ENCODE peak calls at places on chromosomes 13 and 19, in ten cellular contexts. H, X, B, L, C, F, Z, J, W and G are unnamed samples.

GRCh38 chr19:17721821-17722220 is 2.5 kb downstream of the MAP1S start:
- DNase-seq in H (no peak), X (no peak), Z (no peak), W (peak), J (no peak), F (no peak), B (peak), C (no peak), L (no peak), G (peak)

GRCh38 chr13:24623141-24623665 is 57.0 kb upstream of the ATP12A start:
- DNase-seq in C (no peak), W (no peak), X (no peak), Z (no peak), B (no peak), J (no peak), F (no peak), L (no peak), H (no peak), G (no peak)

GRCh38 chr13:33006646-33007045 is 9.6 kb upstream of the KL start:
- DNase-seq in B (peak), L (no peak), F (no peak), X (no peak), J (no peak), Z (no peak), C (no peak), W (no peak), H (no peak), G (no peak)

GRCh38 chr19:17757125-17757524 is 5.8 kb downstream of the FCHO1 start:
- DNase-seq in H (no peak), B (peak), L (peak), X (peak), W (peak), C (peak), J (no peak), Z (no peak), F (no peak), G (peak)

GRCh38 chr19:34172661-34173144 is 399 bp downstream of the LSM14A start:
- DNase-seq in F (no peak), L (no peak), W (no peak), C (peak), Z (no peak), X (no peak), J (no peak), B (no peak), H (no peak), G (no peak)

GRCh38 chr19:40800997-40801377 is 2.0 kb downstream of the EGLN2 start:
- DNase-seq in C (peak), Z (no peak), L (no peak), J (no peak), H (no peak), W (no peak), F (no peak), B (no peak), X (no peak), G (no peak)

GRCh38 chr19:17281391-17282304 is at the start of gene ANKLE1:
- DNase-seq in H (peak), F (peak), X (peak), J (no peak), L (no peak), Z (no peak), B (no peak), C (no peak), W (peak), G (no peak)

GRCh38 chr19:40312533-40312932 is 27.4 kb upstream of the AKT2 start:
- DNase-seq in X (no peak), C (no peak), W (no peak), Z (no peak), J (no peak), F (no peak), B (no peak), L (no peak), H (no peak), G (no peak)

GRCh38 chr19:4373601-4374441 is 26.5 kb downstream of the SH3GL1 start:
- DNase-seq in X (no peak), F (no peak), C (no peak), B (peak), L (no peak), J (no peak), W (no peak), H (no peak), Z (no peak), G (no peak)

GRCh38 chr19:8441725-8442544 is 2.8 kb upstream of the HNRNPM start:
- DNase-seq in H (no peak), C (no peak), Z (no peak), X (no peak), W (no peak), F (no peak), J (no peak), B (no peak), L (no peak), G (no peak)

GRCh38 chr13:113078895-113079720 is 26.5 kb upstream of the F7 start:
- DNase-seq in Z (no peak), L (no peak), B (no peak), F (no peak), J (no peak), H (no peak), X (no peak), C (no peak), W (no peak), G (no peak)

GRCh38 chr13:48094404-48094780 is 512 bp downstream of the MED4 start:
- DNase-seq in L (no peak), C (no peak), F (no peak), B (no peak), J (no peak), Z (no peak), W (peak), X (peak), H (no peak), G (peak)

GRCh38 chr13:43057653-43058317 is 34.4 kb downstream of the DNAJC15 start:
- DNase-seq in H (peak), Z (no peak), W (peak), B (peak), C (no peak), J (no peak), X (no peak), F (no peak), L (no peak), G (no peak)

GRCh38 chr19:3825286-3825956 is 39.2 kb upstream of the MATK start:
- DNase-seq in J (no peak), W (no peak), B (no peak), H (no peak), L (no peak), Z (no peak), F (no peak), X (no peak), C (no peak), G (no peak)

GRCh38 chr19:38093587-38093986 is 130.4 kb downstream of the DPF1 start:
- DNase-seq in Z (no peak), W (no peak), J (no peak), H (no peak), B (no peak), F (no peak), C (peak), X (no peak), L (no peak), G (no peak)

GRCh38 chr19:37909661-37910199 is 2.7 kb downstream of the SIPA1L3 start:
- DNase-seq in J (no peak), C (no peak), X (no peak), H (no peak), L (no peak), F (no peak), W (no peak), Z (no peak), B (no peak), G (no peak)

GRCh38 chr19:768424-768823 is 17.5 kb downstream of the MISP start:
- DNase-seq in J (no peak), Z (no peak), L (no peak), X (peak), W (peak), F (no peak), C (no peak), H (no peak), B (peak), G (peak)

GRCh38 chr19:15443838-15444237 is 5.9 kb downstream of the WIZ start:
- DNase-seq in J (no peak), F (no peak), C (no peak), Z (no peak), X (no peak), L (no peak), W (no peak), H (no peak), B (no peak), G (no peak)

GRCh38 chr19:17841810-17842662 is 5.7 kb downstream of the JAK3 start:
- DNase-seq in C (peak), W (peak), L (peak), H (no peak), J (no peak), F (peak), B (peak), Z (peak), X (peak), G (peak)

GRCh38 chr13:106455777-106456176 is 79.7 kb downstream of the EFNB2 start:
- DNase-seq in J (no peak), X (no peak), L (no peak), Z (no peak), F (no peak), C (no peak), H (no peak), W (no peak), B (no peak), G (no peak)

GRCh38 chr13:75927183-75927582 is 291.1 kb downstream of the LMO7 start:
- DNase-seq in Z (no peak), H (no peak), X (no peak), W (no peak), F (no peak), B (no peak), C (no peak), J (no peak), L (no peak), G (no peak)

GRCh38 chr19:29439021-29439420 is 86.8 kb upstream of the VSTM2B start:
- DNase-seq in F (no peak), C (no peak), L (no peak), J (no peak), H (no peak), Z (no peak), X (no peak), B (no peak), W (no peak), G (no peak)

GRCh38 chr13:49064459-49064858 is 88.7 kb downstream of the FNDC3A start:
- DNase-seq in H (no peak), B (no peak), J (no peak), L (no peak), F (no peak), X (no peak), C (no peak), Z (no peak), W (no peak), G (no peak)

GRCh38 chr13:100040196-100040595 is 48.7 kb upstream of the PCCA start:
- DNase-seq in C (no peak), L (no peak), F (peak), B (no peak), J (no peak), H (no peak), X (no peak), W (no peak), Z (no peak), G (peak)

GRCh38 chr19:41978470-41978869 is 15.6 kb downstream of the ATP1A3 start:
- DNase-seq in X (no peak), B (no peak), H (no peak), F (no peak), Z (no peak), L (no peak), J (no peak), W (no peak), C (no peak), G (no peak)

GRCh38 chr19:16470911-16471811 is 609 bp downstream of the EPS15L1 start:
- DNase-seq in C (peak), X (no peak), H (no peak), J (no peak), W (peak), F (no peak), B (peak), Z (no peak), L (no peak), G (peak)

GRCh38 chr13:94608586-94608985 is 6.9 kb downstream of the GPR180 start:
- DNase-seq in F (no peak), C (no peak), J (no peak), H (no peak), W (no peak), B (no peak), X (no peak), Z (no peak), L (no peak), G (no peak)

GRCh38 chr19:38654478-38655079 is 7.1 kb downstream of the ACTN4 start:
- DNase-seq in C (no peak), L (no peak), Z (no peak), B (peak), H (no peak), F (no peak), J (no peak), W (peak), X (no peak), G (no peak)

GRCh38 chr13:109998808-109999528 is 212.6 kb upstream of the IRS2 start:
- DNase-seq in C (no peak), F (no peak), Z (no peak), J (no peak), H (no peak), X (peak), L (no peak), W (peak), B (peak), G (peak)

GRCh38 chr19:10295305-10295846 is 5.6 kb downstream of the ICAM5 start:
- DNase-seq in F (no peak), X (peak), B (peak), Z (peak), H (peak), W (peak), C (no peak), L (no peak), J (peak), G (no peak)

GRCh38 chr19:48283908-48284307 is 14.0 kb downstream of the ZNF114 start:
- DNase-seq in F (no peak), H (no peak), W (peak), L (no peak), X (no peak), J (no peak), Z (no peak), B (peak), C (no peak), G (no peak)

GRCh38 chr19:10292206-10292788 is 2.5 kb downstream of the ICAM5 start:
- DNase-seq in X (peak), C (peak), H (no peak), J (peak), Z (peak), F (peak), W (peak), B (peak), L (peak), G (peak)

GRCh38 chr13:110506859-110507566 is 54.5 kb downstream of the RAB20 start:
- DNase-seq in C (peak), L (peak), X (no peak), B (no peak), F (no peak), J (no peak), H (no peak), Z (no peak), W (no peak), G (peak)

GRCh38 chr13:109700176-109700575 is 86.2 kb downstream of the IRS2 start:
- DNase-seq in F (no peak), J (no peak), W (peak), Z (no peak), H (no peak), L (peak), C (peak), B (peak), X (peak), G (peak)

GRCh38 chr13:78632956-78633355 is 26.0 kb downstream of the OBI1 start:
- DNase-seq in L (no peak), F (no peak), B (no peak), C (no peak), J (no peak), X (no peak), H (no peak), W (no peak), Z (no peak), G (no peak)

GRCh38 chr13:26923824-26924605 is 163.4 kb upstream of the GPR12 start:
- DNase-seq in C (no peak), W (peak), Z (no peak), B (peak), J (no peak), X (no peak), F (no peak), H (no peak), L (no peak), G (peak)